ENCODE peak calls at places on chromosome 13, in five cellular contexts. One of them, this sample, is unnamed.

GRCh38 chr13:28283600-28283999 is 145.3 kb downstream of the PAN3 start:
- DNase-seq in activated T-helper 1 cell treated with anti-CD3 and anti-CD28 coated beads, Interleukin-2, amount 50 U/mL, for 16 hours: no peak
- DNase-seq in RPMI8226: no peak
- DNase-seq in upper lobe of right lung: no peak
- DNase-seq in lower lobe of right lung: no peak
- DNase-seq in this sample: no peak

GRCh38 chr13:112245179-112245724 is 130.9 kb upstream of the SPACA7 start:
- DNase-seq in upper lobe of right lung: peak
- DNase-seq in RPMI8226: no peak
- DNase-seq in lower lobe of right lung: no peak
- DNase-seq in activated T-helper 1 cell treated with anti-CD3 and anti-CD28 coated beads, Interleukin-2, amount 50 U/mL, for 16 hours: no peak
- DNase-seq in this sample: no peak

GRCh38 chr13:114132419-114133121 is at the start of gene RASA3:
- DNase-seq in lower lobe of right lung: peak
- DNase-seq in activated T-helper 1 cell treated with anti-CD3 and anti-CD28 coated beads, Interleukin-2, amount 50 U/mL, for 16 hours: peak
- DNase-seq in RPMI8226: peak
- DNase-seq in upper lobe of right lung: peak
- DNase-seq in this sample: peak

GRCh38 chr13:66618702-66619101 is 611.4 kb downstream of the PCDH9 start:
- DNase-seq in RPMI8226: no peak
- DNase-seq in lower lobe of right lung: no peak
- DNase-seq in activated T-helper 1 cell treated with anti-CD3 and anti-CD28 coated beads, Interleukin-2, amount 50 U/mL, for 16 hours: no peak
- DNase-seq in upper lobe of right lung: no peak
- DNase-seq in this sample: peak

GRCh38 chr13:28582225-28582891 is 76.6 kb upstream of the POMP start:
- DNase-seq in activated T-helper 1 cell treated with anti-CD3 and anti-CD28 coated beads, Interleukin-2, amount 50 U/mL, for 16 hours: no peak
- DNase-seq in lower lobe of right lung: no peak
- DNase-seq in RPMI8226: no peak
- DNase-seq in upper lobe of right lung: no peak
- DNase-seq in this sample: no peak

GRCh38 chr13:40190656-40191100 is 475.8 kb downstream of the FOXO1 start:
- DNase-seq in activated T-helper 1 cell treated with anti-CD3 and anti-CD28 coated beads, Interleukin-2, amount 50 U/mL, for 16 hours: peak
- DNase-seq in upper lobe of right lung: no peak
- DNase-seq in RPMI8226: no peak
- DNase-seq in lower lobe of right lung: no peak
- DNase-seq in this sample: no peak

GRCh38 chr13:92196566-92197256 is 798.3 kb downstream of the GPC5 start:
- DNase-seq in upper lobe of right lung: no peak
- DNase-seq in lower lobe of right lung: no peak
- DNase-seq in activated T-helper 1 cell treated with anti-CD3 and anti-CD28 coated beads, Interleukin-2, amount 50 U/mL, for 16 hours: no peak
- DNase-seq in RPMI8226: no peak
- DNase-seq in this sample: no peak

GRCh38 chr13:60591348-60591747 is 194.3 kb downstream of the TDRD3 start:
- DNase-seq in upper lobe of right lung: no peak
- DNase-seq in RPMI8226: no peak
- DNase-seq in lower lobe of right lung: no peak
- DNase-seq in activated T-helper 1 cell treated with anti-CD3 and anti-CD28 coated beads, Interleukin-2, amount 50 U/mL, for 16 hours: no peak
- DNase-seq in this sample: peak

GRCh38 chr13:112619730-112620639 is 32.0 kb upstream of the TUBGCP3 start:
- DNase-seq in upper lobe of right lung: no peak
- DNase-seq in RPMI8226: no peak
- DNase-seq in activated T-helper 1 cell treated with anti-CD3 and anti-CD28 coated beads, Interleukin-2, amount 50 U/mL, for 16 hours: no peak
- DNase-seq in lower lobe of right lung: peak
- DNase-seq in this sample: no peak

GRCh38 chr13:112183544-112184145 is 116.7 kb downstream of the SOX1 start:
- DNase-seq in RPMI8226: no peak
- DNase-seq in upper lobe of right lung: no peak
- DNase-seq in activated T-helper 1 cell treated with anti-CD3 and anti-CD28 coated beads, Interleukin-2, amount 50 U/mL, for 16 hours: no peak
- DNase-seq in lower lobe of right lung: no peak
- DNase-seq in this sample: no peak

GRCh38 chr13:107644136-107644535 is 571.2 kb downstream of the LIG4 start:
- DNase-seq in upper lobe of right lung: no peak
- DNase-seq in lower lobe of right lung: no peak
- DNase-seq in activated T-helper 1 cell treated with anti-CD3 and anti-CD28 coated beads, Interleukin-2, amount 50 U/mL, for 16 hours: no peak
- DNase-seq in RPMI8226: no peak
- DNase-seq in this sample: no peak

GRCh38 chr13:44404261-44405139 is 30.9 kb downstream of the SERP2 start:
- DNase-seq in upper lobe of right lung: no peak
- DNase-seq in RPMI8226: no peak
- DNase-seq in lower lobe of right lung: no peak
- DNase-seq in activated T-helper 1 cell treated with anti-CD3 and anti-CD28 coated beads, Interleukin-2, amount 50 U/mL, for 16 hours: no peak
- DNase-seq in this sample: no peak

GRCh38 chr13:67943116-67943515 is 713.0 kb upstream of the PCDH9 start:
- DNase-seq in activated T-helper 1 cell treated with anti-CD3 and anti-CD28 coated beads, Interleukin-2, amount 50 U/mL, for 16 hours: no peak
- DNase-seq in upper lobe of right lung: no peak
- DNase-seq in lower lobe of right lung: no peak
- DNase-seq in RPMI8226: no peak
- DNase-seq in this sample: no peak

This sample was measured in SJSA1.